ENCODE peak calls at places on chromosomes 6 and 20, in nine cellular contexts. One of them, this sample, is unnamed.

GRCh38 chr6:140660295-140660694 is 1285.8 kb upstream of the CITED2 start:
- DNase-seq in lower lobe of right lung: no peak
- DNase-seq in AG04450: no peak
- DNase-seq in upper lobe of right lung: no peak
- DNase-seq in psoas muscle: no peak
- DNase-seq in sigmoid colon: no peak
- DNase-seq in fibroblast of lung: peak
- DNase-seq in left ventricle myocardium inferior: no peak
- DNase-seq in WERI-Rb-1: no peak
- DNase-seq in this sample: no peak

GRCh38 chr6:106820412-106820852 is 154.1 kb downstream of the CD24 start:
- DNase-seq in left ventricle myocardium inferior: no peak
- DNase-seq in fibroblast of lung: no peak
- DNase-seq in lower lobe of right lung: no peak
- DNase-seq in AG04450: no peak
- DNase-seq in sigmoid colon: no peak
- DNase-seq in WERI-Rb-1: no peak
- DNase-seq in upper lobe of right lung: no peak
- DNase-seq in psoas muscle: no peak
- DNase-seq in this sample: no peak

GRCh38 chr6:20866038-20866437 is 331.8 kb downstream of the CDKAL1 start:
- DNase-seq in left ventricle myocardium inferior: no peak
- DNase-seq in lower lobe of right lung: no peak
- DNase-seq in sigmoid colon: no peak
- DNase-seq in psoas muscle: no peak
- DNase-seq in upper lobe of right lung: no peak
- DNase-seq in WERI-Rb-1: no peak
- DNase-seq in AG04450: no peak
- DNase-seq in fibroblast of lung: no peak
- DNase-seq in this sample: no peak

GRCh38 chr20:39935921-39936320 is 753.1 kb downstream of the MAFB start:
- DNase-seq in fibroblast of lung: no peak
- DNase-seq in upper lobe of right lung: no peak
- DNase-seq in sigmoid colon: no peak
- DNase-seq in psoas muscle: no peak
- DNase-seq in left ventricle myocardium inferior: no peak
- DNase-seq in AG04450: no peak
- DNase-seq in lower lobe of right lung: no peak
- DNase-seq in WERI-Rb-1: no peak
- DNase-seq in this sample: no peak

GRCh38 chr6:15427360-15428070 is 181.6 kb downstream of the JARID2 start:
- DNase-seq in lower lobe of right lung: no peak
- DNase-seq in WERI-Rb-1: no peak
- DNase-seq in fibroblast of lung: peak
- DNase-seq in AG04450: no peak
- DNase-seq in left ventricle myocardium inferior: no peak
- DNase-seq in sigmoid colon: no peak
- DNase-seq in psoas muscle: no peak
- DNase-seq in upper lobe of right lung: no peak
- DNase-seq in this sample: no peak

GRCh38 chr6:36674942-36675341 is 3.6 kb upstream of the CDKN1A start:
- DNase-seq in fibroblast of lung: no peak
- DNase-seq in lower lobe of right lung: no peak
- DNase-seq in psoas muscle: no peak
- DNase-seq in upper lobe of right lung: no peak
- DNase-seq in AG04450: no peak
- DNase-seq in left ventricle myocardium inferior: no peak
- DNase-seq in WERI-Rb-1: no peak
- DNase-seq in sigmoid colon: no peak
- DNase-seq in this sample: no peak

GRCh38 chr6:170224694-170225660 is 65.9 kb downstream of the DLL1 start:
- DNase-seq in fibroblast of lung: no peak
- DNase-seq in WERI-Rb-1: peak
- DNase-seq in sigmoid colon: peak
- DNase-seq in lower lobe of right lung: no peak
- DNase-seq in upper lobe of right lung: peak
- DNase-seq in left ventricle myocardium inferior: no peak
- DNase-seq in psoas muscle: no peak
- DNase-seq in AG04450: no peak
- DNase-seq in this sample: peak

GRCh38 chr6:17268114-17268513 is 13.0 kb upstream of the RBM24 start:
- DNase-seq in psoas muscle: no peak
- DNase-seq in lower lobe of right lung: no peak
- DNase-seq in WERI-Rb-1: no peak
- DNase-seq in fibroblast of lung: no peak
- DNase-seq in left ventricle myocardium inferior: no peak
- DNase-seq in sigmoid colon: no peak
- DNase-seq in upper lobe of right lung: no peak
- DNase-seq in AG04450: no peak
- DNase-seq in this sample: no peak

GRCh38 chr6:157823001-157823522 is at the start of gene SNX9:
- DNase-seq in WERI-Rb-1: peak
- DNase-seq in left ventricle myocardium inferior: peak
- DNase-seq in fibroblast of lung: peak
- DNase-seq in psoas muscle: peak
- DNase-seq in sigmoid colon: peak
- DNase-seq in AG04450: no peak
- DNase-seq in lower lobe of right lung: peak
- DNase-seq in upper lobe of right lung: peak
- DNase-seq in this sample: no peak

GRCh38 chr20:50014570-50015562 is 32.1 kb downstream of the SNAI1 start:
- DNase-seq in AG04450: no peak
- DNase-seq in left ventricle myocardium inferior: no peak
- DNase-seq in WERI-Rb-1: peak
- DNase-seq in upper lobe of right lung: no peak
- DNase-seq in lower lobe of right lung: no peak
- DNase-seq in sigmoid colon: no peak
- DNase-seq in psoas muscle: no peak
- DNase-seq in fibroblast of lung: no peak
- DNase-seq in this sample: no peak

GRCh38 chr6:135097172-135097571 is 42.5 kb upstream of the HBS1L start:
- DNase-seq in left ventricle myocardium inferior: no peak
- DNase-seq in upper lobe of right lung: no peak
- DNase-seq in psoas muscle: no peak
- DNase-seq in sigmoid colon: no peak
- DNase-seq in AG04450: no peak
- DNase-seq in fibroblast of lung: no peak
- DNase-seq in WERI-Rb-1: no peak
- DNase-seq in lower lobe of right lung: no peak
- DNase-seq in this sample: no peak

GRCh38 chr6:31513456-31514165 is 15.2 kb upstream of the MCCD1 start:
- DNase-seq in lower lobe of right lung: no peak
- DNase-seq in left ventricle myocardium inferior: no peak
- DNase-seq in sigmoid colon: no peak
- DNase-seq in upper lobe of right lung: no peak
- DNase-seq in fibroblast of lung: no peak
- DNase-seq in AG04450: no peak
- DNase-seq in WERI-Rb-1: no peak
- DNase-seq in psoas muscle: no peak
- DNase-seq in this sample: no peak

GRCh38 chr20:61520761-61521460 is 268.9 kb downstream of the CDH4 start:
- DNase-seq in psoas muscle: no peak
- DNase-seq in upper lobe of right lung: peak
- DNase-seq in left ventricle myocardium inferior: no peak
- DNase-seq in AG04450: peak
- DNase-seq in sigmoid colon: no peak
- DNase-seq in lower lobe of right lung: no peak
- DNase-seq in fibroblast of lung: peak
- DNase-seq in WERI-Rb-1: no peak
- DNase-seq in this sample: peak

GRCh38 chr20:33713865-33714367 is 6.2 kb downstream of the PXMP4 start:
- DNase-seq in lower lobe of right lung: no peak
- DNase-seq in upper lobe of right lung: no peak
- DNase-seq in sigmoid colon: no peak
- DNase-seq in fibroblast of lung: no peak
- DNase-seq in WERI-Rb-1: no peak
- DNase-seq in AG04450: no peak
- DNase-seq in psoas muscle: no peak
- DNase-seq in left ventricle myocardium inferior: no peak
- DNase-seq in this sample: no peak

GRCh38 chr6:146990821-146991798 is 213.1 kb upstream of the STXBP5 start:
- DNase-seq in psoas muscle: no peak
- DNase-seq in sigmoid colon: no peak
- DNase-seq in fibroblast of lung: peak
- DNase-seq in left ventricle myocardium inferior: no peak
- DNase-seq in WERI-Rb-1: no peak
- DNase-seq in AG04450: no peak
- DNase-seq in upper lobe of right lung: no peak
- DNase-seq in lower lobe of right lung: no peak
- DNase-seq in this sample: no peak

GRCh38 chr6:33812669-33813068 is 8.9 kb upstream of the MLN start:
- DNase-seq in left ventricle myocardium inferior: peak
- DNase-seq in psoas muscle: peak
- DNase-seq in WERI-Rb-1: no peak
- DNase-seq in upper lobe of right lung: peak
- DNase-seq in sigmoid colon: no peak
- DNase-seq in AG04450: no peak
- DNase-seq in fibroblast of lung: peak
- DNase-seq in lower lobe of right lung: peak
- DNase-seq in this sample: no peak
- H3K4me3 ChIP-seq in left ventricle myocardium inferior: no peak
- H3K4me3 ChIP-seq in psoas muscle: no peak
- H3K4me3 ChIP-seq in WERI-Rb-1: no peak
- H3K4me3 ChIP-seq in upper lobe of right lung: no peak
- H3K4me3 ChIP-seq in sigmoid colon: no peak
- H3K4me3 ChIP-seq in AG04450: no peak
- H3K4me3 ChIP-seq in fibroblast of lung: no peak
- H3K4me3 ChIP-seq in lower lobe of right lung: no peak
- H3K4me3 ChIP-seq in this sample: no peak

GRCh38 chr20:58378056-58378455 is 11.0 kb upstream of the VAPB start:
- DNase-seq in AG04450: no peak
- DNase-seq in psoas muscle: no peak
- DNase-seq in sigmoid colon: peak
- DNase-seq in fibroblast of lung: no peak
- DNase-seq in lower lobe of right lung: no peak
- DNase-seq in WERI-Rb-1: no peak
- DNase-seq in left ventricle myocardium inferior: no peak
- DNase-seq in upper lobe of right lung: no peak
- DNase-seq in this sample: no peak

GRCh38 chr20:58377017-58377416 is 12.0 kb upstream of the VAPB start:
- DNase-seq in upper lobe of right lung: no peak
- DNase-seq in AG04450: no peak
- DNase-seq in sigmoid colon: no peak
- DNase-seq in fibroblast of lung: no peak
- DNase-seq in lower lobe of right lung: no peak
- DNase-seq in psoas muscle: no peak
- DNase-seq in left ventricle myocardium inferior: no peak
- DNase-seq in WERI-Rb-1: no peak
- DNase-seq in this sample: no peak

GRCh38 chr20:58375796-58376195 is 13.2 kb upstream of the VAPB start:
- DNase-seq in left ventricle myocardium inferior: no peak
- DNase-seq in sigmoid colon: no peak
- DNase-seq in AG04450: no peak
- DNase-seq in WERI-Rb-1: no peak
- DNase-seq in fibroblast of lung: no peak
- DNase-seq in psoas muscle: no peak
- DNase-seq in lower lobe of right lung: no peak
- DNase-seq in upper lobe of right lung: no peak
- DNase-seq in this sample: no peak

GRCh38 chr20:58381627-58382026 is 7.4 kb upstream of the VAPB start:
- DNase-seq in psoas muscle: no peak
- DNase-seq in fibroblast of lung: no peak
- DNase-seq in sigmoid colon: no peak
- DNase-seq in AG04450: no peak
- DNase-seq in lower lobe of right lung: no peak
- DNase-seq in WERI-Rb-1: no peak
- DNase-seq in upper lobe of right lung: no peak
- DNase-seq in left ventricle myocardium inferior: no peak
- DNase-seq in this sample: no peak

DNA sequence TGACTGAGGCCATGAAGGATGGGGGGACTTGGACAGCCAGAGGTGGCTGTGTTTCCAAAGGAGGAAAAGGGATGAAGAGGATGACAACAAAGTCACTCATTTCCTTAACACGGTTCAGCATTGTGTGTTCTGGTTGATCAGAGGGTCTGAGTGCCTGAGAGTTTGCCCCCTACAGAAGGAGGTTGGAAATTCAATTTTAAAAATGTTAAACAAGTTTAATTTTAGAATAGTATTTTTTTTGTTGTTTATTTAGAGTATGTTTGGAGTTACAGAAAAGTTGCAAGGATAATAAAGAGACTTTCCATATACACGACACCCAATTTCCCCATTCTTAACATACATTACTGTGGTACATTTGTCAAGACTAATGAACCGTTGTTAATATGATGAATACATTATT is 10.3 kb upstream of the VAPB start:
- DNase-seq in upper lobe of right lung: no peak
- DNase-seq in sigmoid colon: no peak
- DNase-seq in lower lobe of right lung: no peak
- DNase-seq in psoas muscle: no peak
- DNase-seq in fibroblast of lung: no peak
- DNase-seq in WERI-Rb-1: no peak
- DNase-seq in left ventricle myocardium inferior: no peak
- DNase-seq in AG04450: no peak
- DNase-seq in this sample: no peak
- TF ChIP-seq CTCF in upper lobe of right lung: no peak
- TF ChIP-seq CTCF in sigmoid colon: no peak
- TF ChIP-seq CTCF in lower lobe of right lung: no peak
- TF ChIP-seq CTCF in psoas muscle: no peak
- TF ChIP-seq CTCF in fibroblast of lung: no peak
- TF ChIP-seq CTCF in WERI-Rb-1: no peak
- TF ChIP-seq CTCF in left ventricle myocardium inferior: no peak
- TF ChIP-seq CTCF in AG04450: peak
- TF ChIP-seq CTCF in this sample: peak

GRCh38 chr6:167235005-167235404 is 56.1 kb upstream of the UNC93A start:
- DNase-seq in AG04450: no peak
- DNase-seq in upper lobe of right lung: no peak
- DNase-seq in fibroblast of lung: no peak
- DNase-seq in left ventricle myocardium inferior: no peak
- DNase-seq in WERI-Rb-1: no peak
- DNase-seq in lower lobe of right lung: no peak
- DNase-seq in sigmoid colon: no peak
- DNase-seq in psoas muscle: no peak
- DNase-seq in this sample: no peak
- H3K4me3 ChIP-seq in AG04450: no peak
- H3K4me3 ChIP-seq in upper lobe of right lung: no peak
- H3K4me3 ChIP-seq in fibroblast of lung: no peak
- H3K4me3 ChIP-seq in left ventricle myocardium inferior: no peak
- H3K4me3 ChIP-seq in WERI-Rb-1: no peak
- H3K4me3 ChIP-seq in lower lobe of right lung: no peak
- H3K4me3 ChIP-seq in sigmoid colon: no peak
- H3K4me3 ChIP-seq in psoas muscle: no peak
- H3K4me3 ChIP-seq in this sample: no peak

DNA sequence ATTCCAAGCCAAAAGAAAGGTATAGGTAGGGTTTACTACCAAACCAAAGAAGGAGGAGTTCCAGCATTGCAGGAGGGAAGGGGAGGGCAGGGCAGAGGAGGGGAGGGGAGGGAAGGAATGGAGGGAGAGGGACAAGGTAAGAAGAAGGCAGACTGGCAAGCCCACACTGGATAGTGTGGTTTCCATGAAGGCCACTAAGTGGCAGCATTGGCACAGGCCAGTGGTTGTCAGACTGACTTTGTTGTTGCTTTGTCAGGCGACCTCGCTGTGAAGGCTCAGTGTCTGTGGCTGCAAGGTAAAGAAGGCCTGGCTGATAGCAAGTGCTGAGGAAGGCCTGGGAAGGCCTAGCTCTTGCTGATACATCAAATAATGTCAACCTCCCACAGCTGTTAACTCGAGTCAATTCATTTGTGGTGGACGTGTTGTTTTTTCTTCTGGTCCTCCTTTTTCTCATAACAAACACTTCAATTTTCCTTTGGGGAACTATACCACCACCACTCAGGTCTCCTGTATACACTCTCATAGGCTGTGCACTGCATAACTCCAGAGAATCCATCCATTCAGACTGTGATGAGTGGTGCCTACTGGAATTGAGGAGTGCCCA is 7.7 kb upstream of the ZNF334 start:
- DNase-seq in fibroblast of lung: peak
- DNase-seq in sigmoid colon: no peak
- DNase-seq in left ventricle myocardium inferior: no peak
- DNase-seq in AG04450: peak
- DNase-seq in lower lobe of right lung: peak
- DNase-seq in upper lobe of right lung: no peak
- DNase-seq in WERI-Rb-1: peak
- DNase-seq in psoas muscle: peak
- DNase-seq in this sample: no peak
- TF ChIP-seq CTCF in fibroblast of lung: peak
- TF ChIP-seq CTCF in sigmoid colon: peak
- TF ChIP-seq CTCF in left ventricle myocardium inferior: peak
- TF ChIP-seq CTCF in AG04450: peak
- TF ChIP-seq CTCF in lower lobe of right lung: peak
- TF ChIP-seq CTCF in upper lobe of right lung: peak
- TF ChIP-seq CTCF in WERI-Rb-1: peak
- TF ChIP-seq CTCF in psoas muscle: peak
- TF ChIP-seq CTCF in this sample: peak

This sample was measured in BJ.